ENCODE peak calls at places on chromosomes 16 and 17, in nine cellular contexts. D, H, B, C, O, S, E, F and I are unnamed samples.
A peak's percentile ranks its signal among the peaks of the same experiment; 100 is the strongest.

GRCh38 chr16:23424292-23424958 is 28.6 kb downstream of the COG7 start:
- DNase-seq in D (no peak), H (no peak), B (no peak), C (peak; percentile 33), O (peak; percentile 73), S (peak; percentile 83), E (no peak), F (no peak), I (no peak)

GRCh38 chr16:19490619-19491018 is 31.3 kb downstream of the GDE1 start:
- DNase-seq in D (no peak), H (no peak), B (no peak), C (no peak), O (no peak), S (no peak), E (no peak), F (no peak), I (no peak)

GRCh38 chr17:66347661-66348604 is 45.5 kb downstream of the PRKCA start:
- DNase-seq in D (peak; percentile 43), H (no peak), B (no peak), C (peak; percentile 54), O (no peak), S (peak; percentile 60), E (no peak), F (no peak), I (peak; percentile 70)

GRCh38 chr17:15946611-15947120 is 1.7 kb downstream of the ADORA2B start:
- DNase-seq in D (no peak), H (no peak), B (no peak), C (no peak), O (peak; percentile 26), S (peak; percentile 63), E (no peak), F (no peak), I (no peak)

GRCh38 chr17:27560668-27561067 is 70.3 kb upstream of the LGALS9 start:
- DNase-seq in D (no peak), H (no peak), B (no peak), C (peak; percentile 29), O (no peak), S (no peak), E (no peak), F (no peak), I (no peak)

GRCh38 chr17:48892940-48893645 is 506 bp downstream of the ATP5MC1 start:
- DNase-seq in D (no peak), H (no peak), B (no peak), C (no peak), O (no peak), S (no peak), E (no peak), F (no peak), I (no peak)

GRCh38 chr16:87254271-87254670 is 62.9 kb downstream of the C16orf95 start:
- DNase-seq in D (no peak), H (no peak), B (no peak), C (no peak), O (peak; percentile 54), S (no peak), E (no peak), F (no peak), I (no peak)

GRCh38 chr17:40791808-40792436 is 7.8 kb downstream of the KRT28 start:
- DNase-seq in D (peak; percentile 68), H (no peak), B (no peak), C (peak; percentile 55), O (no peak), S (no peak), E (peak; percentile 52), F (no peak), I (peak; percentile 46)

GRCh38 chr16:54282202-54282922 is 4.2 kb downstream of the IRX3 start:
- DNase-seq in D (peak; percentile 41), H (peak; percentile 64), B (no peak), C (no peak), O (peak; percentile 88), S (peak; percentile 50), E (peak; percentile 86), F (no peak), I (peak; percentile 20)

GRCh38 chr17:78499715-78500540 is 77.3 kb downstream of the DNAH17 start:
- DNase-seq in D (no peak), H (no peak), B (no peak), C (no peak), O (peak; percentile 61), S (peak; percentile 20), E (no peak), F (no peak), I (no peak)

DNA sequence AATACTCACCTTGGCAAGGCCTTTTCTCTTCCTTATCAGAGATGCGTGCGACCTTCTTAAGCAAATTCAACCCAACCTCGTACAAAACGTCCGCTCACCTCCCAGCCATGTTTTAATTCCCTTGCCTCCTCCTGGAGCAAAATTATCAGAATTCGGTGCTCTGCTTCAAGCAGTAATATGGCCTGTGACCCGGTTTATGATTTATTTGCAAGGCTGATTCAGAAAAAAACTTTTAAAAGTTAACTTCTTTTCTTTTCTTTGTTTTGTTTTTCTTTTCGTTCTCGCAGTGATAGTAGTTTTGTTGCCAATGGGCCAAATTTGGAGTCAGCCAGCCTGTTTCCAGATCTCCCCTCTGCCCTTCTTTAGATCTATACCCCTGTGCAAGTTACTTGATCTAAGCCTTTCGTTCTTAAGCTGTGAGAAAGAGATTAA is at the start of gene PHLPP2:
- DNase-seq in D (no peak), H (no peak), B (no peak), C (peak; percentile 10), O (no peak), S (no peak), E (no peak), F (no peak), I (no peak)
- TF ChIP-seq CTCF in D (no peak), H (no peak), B (peak; percentile 15), C (no peak), O (no peak), S (no peak), E (no peak), F (no peak), I (no peak)

GRCh38 chr17:10631701-10632100 is 25.4 kb downstream of the MYH3 start:
- DNase-seq in D (no peak), H (no peak), B (no peak), C (no peak), O (no peak), S (no peak), E (no peak), F (no peak), I (no peak)

GRCh38 chr17:10626378-10626777 is 30.7 kb downstream of the MYH3 start:
- DNase-seq in D (no peak), H (no peak), B (no peak), C (no peak), O (no peak), S (no peak), E (no peak), F (no peak), I (no peak)

GRCh38 chr17:10631048-10631700 is 25.9 kb downstream of the MYH3 start:
- DNase-seq in D (peak; percentile 56), H (no peak), B (no peak), C (peak; percentile 10), O (no peak), S (no peak), E (peak; percentile 50), F (no peak), I (peak; percentile 19)

GRCh38 chr17:10629706-10630105 is 27.4 kb downstream of the MYH3 start:
- DNase-seq in D (no peak), H (no peak), B (no peak), C (no peak), O (no peak), S (no peak), E (no peak), F (no peak), I (no peak)

DNA sequence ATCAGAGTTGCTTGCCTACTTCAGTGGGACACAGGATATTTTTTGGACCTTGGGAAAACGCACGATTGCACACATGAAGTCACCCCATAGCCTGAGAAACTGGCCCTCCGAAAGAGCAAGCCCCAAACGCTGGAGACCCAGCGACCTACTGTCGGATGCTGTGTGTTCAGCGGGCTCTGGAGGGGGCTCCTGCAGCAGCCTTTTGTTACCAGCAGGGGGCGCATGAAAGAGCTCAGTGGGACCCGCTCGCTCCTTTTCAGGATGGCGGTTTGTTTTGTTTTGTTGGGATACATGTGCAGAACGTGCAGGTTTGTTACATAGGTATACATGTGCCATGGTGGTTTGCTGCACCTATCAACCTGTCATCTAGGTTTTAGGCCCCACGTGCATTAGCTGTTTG is 28.4 kb downstream of the MYH3 start:
- DNase-seq in D (no peak), H (no peak), B (no peak), C (no peak), O (no peak), S (no peak), E (peak; percentile 47), F (no peak), I (no peak)
- TF ChIP-seq CTCF in D (peak; percentile 42), H (no peak), B (no peak), C (no peak), O (peak; percentile 32), S (no peak), E (peak; percentile 62), F (peak; percentile 18), I (peak; percentile 33)

DNA sequence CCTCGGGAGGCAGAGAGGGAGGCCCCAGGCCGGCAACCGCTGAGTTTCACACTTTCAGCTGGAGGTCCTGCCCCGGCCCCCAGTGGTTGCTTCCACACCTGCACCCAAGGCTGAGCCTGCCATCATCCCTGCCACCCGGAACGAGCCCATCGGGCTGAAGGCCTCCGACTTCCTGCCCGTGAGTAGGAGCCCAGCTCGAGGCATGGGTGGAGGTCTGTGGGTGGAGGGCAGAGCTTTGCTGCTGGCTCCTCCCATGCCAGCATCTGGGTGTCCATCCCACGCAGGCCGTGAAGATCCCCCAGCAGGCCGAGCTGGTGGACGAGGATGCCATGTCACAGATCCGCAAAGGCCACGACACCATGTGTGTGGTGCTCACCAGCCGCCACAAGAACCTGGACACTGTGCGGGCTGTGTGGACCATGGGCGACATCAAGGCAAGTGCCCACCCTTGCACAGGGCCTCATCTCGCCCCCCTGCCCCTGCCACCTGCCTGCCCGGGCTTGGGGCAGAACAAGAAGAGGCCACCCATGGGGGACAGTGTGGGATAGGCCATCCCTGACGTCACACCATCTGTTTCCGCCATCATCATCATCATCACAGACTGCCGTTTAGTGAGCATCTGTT is 19.6 kb downstream of the KATNB1 start:
- DNase-seq in D (no peak), H (peak; percentile 9), B (no peak), C (no peak), O (no peak), S (no peak), E (no peak), F (no peak), I (no peak)
- TF ChIP-seq CTCF in D (no peak), H (no peak), B (no peak), C (no peak), O (no peak), S (no peak), E (no peak), F (no peak), I (no peak)

DNA sequence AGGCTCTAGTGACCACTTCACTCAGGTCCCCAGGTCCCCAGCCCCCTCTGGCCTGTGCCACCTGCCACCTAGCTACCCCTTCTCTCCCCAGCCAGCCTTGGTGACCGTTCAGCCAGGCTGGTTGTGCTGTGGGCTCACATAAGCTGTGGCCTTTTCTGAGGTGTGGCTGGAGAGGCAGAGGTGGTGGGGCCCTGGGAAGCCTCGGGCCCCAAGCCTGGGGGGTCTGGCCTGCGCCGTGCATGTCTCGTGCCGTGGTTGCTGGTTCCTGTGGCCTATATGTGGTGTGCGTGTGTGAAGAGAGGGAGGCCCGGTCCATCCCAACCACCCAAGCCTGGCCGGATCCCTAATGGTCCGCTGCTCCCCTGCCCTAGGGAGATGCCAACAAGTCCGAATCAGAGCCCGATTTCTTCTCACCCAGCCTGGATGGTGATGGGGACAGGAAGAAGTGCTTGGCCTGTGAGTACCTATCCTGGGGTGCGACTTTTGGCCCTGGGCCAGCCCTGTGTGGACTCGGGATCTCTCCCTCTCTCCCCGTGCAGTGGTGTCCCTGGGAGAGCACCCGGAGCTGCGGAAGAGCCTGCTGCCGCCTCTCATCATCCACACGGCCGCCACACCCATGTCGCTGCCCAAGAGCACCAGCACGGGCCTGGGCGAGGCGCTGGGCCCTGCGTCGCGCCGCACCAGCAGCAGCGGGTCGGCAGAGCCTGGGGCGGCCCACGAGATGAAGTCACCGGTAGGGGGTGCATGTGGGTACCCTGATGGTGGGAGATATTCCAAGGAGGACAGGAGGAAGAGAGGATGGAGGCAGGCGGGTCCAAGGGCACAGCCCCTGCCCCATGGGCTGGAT is 35.9 kb downstream of the CACNA1G start:
- DNase-seq in D (peak; percentile 4), H (no peak), B (no peak), C (no peak), O (no peak), S (no peak), E (peak; percentile 71), F (no peak), I (no peak)
- TF ChIP-seq CTCF in D (peak; percentile 37), H (peak; percentile 27), B (no peak), C (peak; percentile 34), O (peak; percentile 23), S (no peak), E (peak; percentile 67), F (peak; percentile 27), I (peak; percentile 41)